ENCODE peak calls at places on chromosomes 1 and 21, in ten cellular contexts. N is neural progenitor cell; L is A673; U is heart right ventricle; V is naive thymus-derived CD4-positive, alpha-beta T cell; G is lower lobe of right lung; X is lung; Z is mammary epithelial cell; M is prostate gland; E is cardiac muscle cell. T is an unnamed sample.
A peak's percentile ranks its signal among the peaks of the same experiment; 100 is the strongest.

GRCh38 chr1:161989108-161989507 is 34.6 kb downstream of the OLFML2B start:
- DNase-seq in N (no peak), L (no peak), U (no peak), V (no peak), G (no peak), X (no peak), Z (peak; percentile 18), M (no peak), E (no peak), T (no peak)

GRCh38 chr1:54479251-54479650 is 68.8 kb upstream of the ACOT11 start:
- DNase-seq in N (no peak), L (no peak), U (no peak), V (no peak), G (no peak), X (no peak), Z (no peak), M (no peak), E (no peak), T (no peak)

GRCh38 chr1:82258887-82259286 is 458.2 kb downstream of the ADGRL2 start:
- DNase-seq in N (no peak), L (no peak), U (no peak), V (no peak), G (no peak), X (no peak), Z (no peak), M (no peak), E (no peak), T (no peak)

GRCh38 chr21:44568261-44568660 is 5.3 kb upstream of the KRTAP10-4 start:
- DNase-seq in N (no peak), L (no peak), U (no peak), V (no peak), G (peak; percentile 35), X (no peak), Z (no peak), M (no peak), E (no peak), T (no peak)

GRCh38 chr1:209104646-209105045 is 478.9 kb upstream of the CAMK1G start:
- DNase-seq in N (no peak), L (no peak), U (no peak), V (no peak), G (no peak), X (no peak), Z (no peak), M (no peak), E (no peak), T (no peak)

GRCh38 chr1:13699936-13700520 is at the start of gene PRDM2:
- DNase-seq in N (peak; percentile 74), L (peak; percentile 79), U (peak; percentile 61), V (peak; percentile 73), G (peak; percentile 79), X (peak; percentile 34), Z (peak; percentile 12), M (peak; percentile 14), E (peak; percentile 60), T (peak; percentile 61)

GRCh38 chr1:28518745-28519341 is 13.0 kb downstream of the RCC1 start:
- DNase-seq in N (no peak), L (no peak), U (no peak), V (no peak), G (no peak), X (no peak), Z (peak; percentile 48), M (no peak), E (peak; percentile 15), T (no peak)

GRCh38 chr1:55285849-55286248 is 70.7 kb upstream of the USP24 start:
- DNase-seq in N (no peak), L (peak; percentile 19), U (no peak), V (no peak), G (no peak), X (no peak), Z (peak; percentile 76), M (peak; percentile 56), E (no peak), T (no peak)

GRCh38 chr1:93625582-93626327 is 55.9 kb downstream of the BCAR3 start:
- DNase-seq in N (no peak), L (no peak), U (no peak), V (no peak), G (no peak), X (no peak), Z (peak; percentile 37), M (no peak), E (peak; percentile 90), T (no peak)

GRCh38 chr1:106276856-106277255 is 779.6 kb upstream of the PRMT6 start:
- DNase-seq in N (no peak), L (no peak), U (no peak), V (no peak), G (no peak), X (no peak), Z (no peak), M (no peak), E (no peak), T (no peak)

GRCh38 chr1:210446479-210446878 is 117.8 kb downstream of the HHAT start:
- DNase-seq in N (peak; percentile 66), L (peak; percentile 92), U (no peak), V (peak; percentile 59), G (no peak), X (no peak), Z (no peak), M (no peak), E (no peak), T (no peak)

GRCh38 chr1:230243583-230244377 is 176.7 kb downstream of the GALNT2 start:
- DNase-seq in N (no peak), L (peak; percentile 35), U (no peak), V (no peak), G (no peak), X (no peak), Z (peak; percentile 50), M (no peak), E (peak; percentile 56), T (no peak)

GRCh38 chr1:110011527-110012041 is 22.8 kb upstream of the STRIP1 start:
- DNase-seq in N (peak; percentile 57), L (peak; percentile 63), U (no peak), V (peak; percentile 49), G (no peak), X (no peak), Z (peak; percentile 54), M (peak; percentile 43), E (peak; percentile 77), T (no peak)

GRCh38 chr1:176033474-176033873 is 173.6 kb downstream of the COP1 start:
- DNase-seq in N (no peak), L (no peak), U (no peak), V (no peak), G (no peak), X (no peak), Z (peak; percentile 16), M (no peak), E (peak; percentile 3), T (no peak)

GRCh38 chr1:14693996-14694395 is 95.5 kb downstream of the KAZN start:
- DNase-seq in N (no peak), L (no peak), U (no peak), V (no peak), G (no peak), X (no peak), Z (no peak), M (no peak), E (no peak), T (no peak)

GRCh38 chr1:199612976-199613774 is 414.3 kb upstream of the NR5A2 start:
- DNase-seq in N (no peak), L (no peak), U (no peak), V (no peak), G (no peak), X (no peak), Z (peak; percentile 68), M (no peak), E (peak; percentile 2), T (no peak)

DNA sequence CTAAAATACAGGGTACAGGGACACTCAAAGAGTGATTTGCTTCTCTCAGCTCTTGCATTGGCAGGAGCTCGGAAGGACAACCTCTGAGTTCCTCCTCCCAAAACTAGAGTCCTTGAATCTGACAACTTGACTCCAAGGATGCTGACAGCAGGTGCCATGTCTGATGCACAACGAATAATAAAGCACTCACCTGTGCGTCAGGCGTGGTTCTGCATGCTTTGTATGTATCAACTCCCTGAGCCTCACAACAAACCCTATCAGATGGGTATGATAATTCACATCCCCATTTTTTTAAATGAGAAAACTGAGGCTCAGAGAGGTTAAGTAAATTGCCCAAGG is 1.4 kb downstream of the LAPTM5 start:
- DNase-seq in N (no peak), L (no peak), U (no peak), V (no peak), G (no peak), X (no peak), Z (no peak), M (no peak), E (no peak), T (no peak)
- H3K4me1 ChIP-seq in N (peaks cover 10% of the 10 kb centered on the region), L (peaks cover under 1% of the 10 kb centered on the region), U (peaks cover 12% of the 10 kb centered on the region), V (peaks cover 72% of the 10 kb centered on the region), G (peaks cover 49% of the 10 kb centered on the region), X (peaks cover 7% of the 10 kb centered on the region), Z (peaks cover 24% of the 10 kb centered on the region), M (no peaks in the 10 kb centered on the region), E (peaks cover 6% of the 10 kb centered on the region), T (no peaks in the 10 kb centered on the region)

DNA sequence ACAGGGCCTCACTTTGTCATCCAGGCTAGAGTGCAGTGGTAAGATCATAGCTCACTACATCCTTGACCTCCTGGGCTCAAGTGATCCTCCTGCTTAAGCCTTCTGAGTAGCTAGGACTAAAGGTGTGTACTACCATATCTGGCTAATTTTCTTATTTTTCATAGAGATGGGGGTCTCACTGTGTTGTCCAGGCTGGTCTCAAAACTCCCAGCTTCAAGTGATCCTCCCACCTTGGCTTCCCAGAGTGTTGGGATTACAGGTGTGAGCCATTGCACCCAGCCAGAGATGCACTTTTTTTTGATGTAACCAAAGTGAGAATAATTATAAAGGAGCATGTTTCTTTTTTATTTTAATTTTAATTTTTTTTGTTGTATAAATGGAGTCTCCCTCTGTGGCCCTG is 28.4 kb downstream of the CLIC4 start:
- DNase-seq in N (no peak), L (no peak), U (no peak), V (no peak), G (no peak), X (no peak), Z (no peak), M (no peak), E (no peak), T (no peak)
- H3K27ac ChIP-seq in N (no peak overlapping the region), L (no peak overlapping the region), U (no peak overlapping the region), V (no peak overlapping the region), G (no peak overlapping the region), X (no peak overlapping the region), Z (no peak overlapping the region), M (no peak overlapping the region), E (no peak overlapping the region), T (no peak overlapping the region)

DNA sequence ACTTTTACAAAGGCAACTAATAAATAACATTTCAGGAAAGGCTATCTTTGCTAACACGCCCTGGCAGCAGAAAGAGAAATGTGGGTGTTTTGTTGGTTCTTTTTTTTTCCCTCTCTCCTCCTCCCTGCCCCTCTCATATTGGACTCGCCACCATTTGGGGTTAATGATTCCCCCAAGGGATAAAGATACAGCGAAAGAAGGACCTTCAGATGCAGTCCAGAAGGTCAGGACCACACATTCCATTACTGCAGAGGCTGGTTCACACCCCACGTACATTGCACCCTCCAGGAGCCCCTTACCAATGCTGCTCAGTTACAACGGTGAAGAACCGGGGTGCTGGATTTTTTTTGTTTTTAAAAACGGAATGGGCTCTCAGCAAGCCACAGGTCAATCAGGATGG is 156.9 kb upstream of the TIAM1 start:
- DNase-seq in N (no peak), L (no peak), U (no peak), V (no peak), G (no peak), X (no peak), Z (no peak), M (no peak), E (no peak), T (no peak)
- H3K4me3 ChIP-seq in N (no peak overlapping the region), L (no peak overlapping the region), U (no peak overlapping the region), V (no peak overlapping the region), G (no peak overlapping the region), X (no peak overlapping the region), Z (no peak overlapping the region), M (no peak overlapping the region), E (no peak overlapping the region), T (no peak overlapping the region)

GRCh38 chr1:43007377-43008105 is 48.9 kb upstream of the SLC2A1 start:
- DNase-seq in N (peak; percentile 92), L (no peak), U (no peak), V (no peak), G (no peak), X (no peak), Z (no peak), M (peak; percentile 77), E (no peak), T (peak; percentile 33)
- H3K4me1 ChIP-seq in N (peaks cover 51% of the 10 kb centered on the region), L (peaks cover 22% of the 10 kb centered on the region), U (no peaks in the 10 kb centered on the region), V (no peaks in the 10 kb centered on the region), G (no peaks in the 10 kb centered on the region), X (no peaks in the 10 kb centered on the region), Z (peaks cover 14% of the 10 kb centered on the region), M (no peaks in the 10 kb centered on the region), E (peaks cover 22% of the 10 kb centered on the region), T (peaks cover 4% of the 10 kb centered on the region)

T was measured in thyroid gland.